ENCODE peak calls at places on chromosomes 4 and X, in five cellular contexts. One of them, this sample, is unnamed.

GRCh38 chr4:120066182-120066524 is 495 bp downstream of the MAD2L1 start:
- DNase-seq in non-pigmented ciliary epithelial cell: no peak
- DNase-seq in sciatic nerve: no peak
- DNase-seq in Calu3: no peak
- DNase-seq in choroid plexus epithelial cell: no peak
- DNase-seq in this sample: no peak

GRCh38 chr4:139913398-139913990 is 240.5 kb downstream of the MAML3 start:
- DNase-seq in choroid plexus epithelial cell: peak; percentile 70
- DNase-seq in Calu3: no peak
- DNase-seq in sciatic nerve: no peak
- DNase-seq in non-pigmented ciliary epithelial cell: no peak
- DNase-seq in this sample: no peak

GRCh38 chr4:106172846-106173245 is 143.2 kb downstream of the TBCK start:
- DNase-seq in sciatic nerve: no peak
- DNase-seq in non-pigmented ciliary epithelial cell: no peak
- DNase-seq in Calu3: no peak
- DNase-seq in choroid plexus epithelial cell: peak; percentile 4
- DNase-seq in this sample: no peak

GRCh38 chr4:147175460-147176025 is 229.9 kb upstream of the TTC29 start:
- DNase-seq in non-pigmented ciliary epithelial cell: no peak
- DNase-seq in sciatic nerve: no peak
- DNase-seq in choroid plexus epithelial cell: no peak
- DNase-seq in Calu3: no peak
- DNase-seq in this sample: no peak

GRCh38 chrX:129545408-129545807 is 5.3 kb downstream of the OCRL start:
- DNase-seq in choroid plexus epithelial cell: no peak
- DNase-seq in non-pigmented ciliary epithelial cell: no peak
- DNase-seq in Calu3: no peak
- DNase-seq in sciatic nerve: no peak
- DNase-seq in this sample: no peak

GRCh38 chr4:142473218-142473959 is 372.7 kb downstream of the INPP4B start:
- DNase-seq in Calu3: peak; percentile 66
- DNase-seq in sciatic nerve: no peak
- DNase-seq in non-pigmented ciliary epithelial cell: no peak
- DNase-seq in choroid plexus epithelial cell: no peak
- DNase-seq in this sample: no peak

GRCh38 chr4:110309686-110310085 is 111.3 kb upstream of the ELOVL6 start:
- DNase-seq in choroid plexus epithelial cell: peak; percentile 43
- DNase-seq in sciatic nerve: no peak
- DNase-seq in non-pigmented ciliary epithelial cell: no peak
- DNase-seq in Calu3: no peak
- DNase-seq in this sample: no peak

GRCh38 chr4:86531440-86531839 is 62.7 kb upstream of the PTPN13 start:
- DNase-seq in sciatic nerve: no peak
- DNase-seq in non-pigmented ciliary epithelial cell: no peak
- DNase-seq in choroid plexus epithelial cell: no peak
- DNase-seq in Calu3: no peak
- DNase-seq in this sample: no peak

GRCh38 chrX:82816572-82816971 is 691.5 kb upstream of the POU3F4 start:
- DNase-seq in Calu3: no peak
- DNase-seq in choroid plexus epithelial cell: peak; percentile 9
- DNase-seq in non-pigmented ciliary epithelial cell: no peak
- DNase-seq in sciatic nerve: no peak
- DNase-seq in this sample: no peak

GRCh38 chr4:8777320-8778196 is 94.1 kb downstream of the HMX1 start:
- DNase-seq in Calu3: no peak
- DNase-seq in sciatic nerve: no peak
- DNase-seq in non-pigmented ciliary epithelial cell: no peak
- DNase-seq in choroid plexus epithelial cell: no peak
- DNase-seq in this sample: no peak

GRCh38 chrX:114390251-114390796 is 193.6 kb upstream of the HTR2C start:
- DNase-seq in choroid plexus epithelial cell: no peak
- DNase-seq in sciatic nerve: no peak
- DNase-seq in non-pigmented ciliary epithelial cell: no peak
- DNase-seq in Calu3: no peak
- DNase-seq in this sample: no peak

GRCh38 chr4:109745830-109746229 is 16.0 kb upstream of the PLA2G12A start:
- DNase-seq in sciatic nerve: no peak
- DNase-seq in non-pigmented ciliary epithelial cell: no peak
- DNase-seq in Calu3: no peak
- DNase-seq in choroid plexus epithelial cell: no peak
- DNase-seq in this sample: no peak

GRCh38 chr4:127781303-127782024 is 658 bp upstream of the HSPA4L start:
- DNase-seq in sciatic nerve: peak; percentile 56
- DNase-seq in choroid plexus epithelial cell: peak; percentile 43
- DNase-seq in non-pigmented ciliary epithelial cell: no peak
- DNase-seq in Calu3: peak; percentile 40
- DNase-seq in this sample: no peak

GRCh38 chr4:39698424-39699009 is 581 bp downstream of the UBE2K start:
- DNase-seq in Calu3: peak; percentile 28
- DNase-seq in non-pigmented ciliary epithelial cell: no peak
- DNase-seq in choroid plexus epithelial cell: peak; percentile 28
- DNase-seq in sciatic nerve: peak; percentile 73
- DNase-seq in this sample: no peak

GRCh38 chr4:114782842-114783595 is 184.4 kb downstream of the UGT8 start:
- DNase-seq in non-pigmented ciliary epithelial cell: no peak
- DNase-seq in choroid plexus epithelial cell: peak; percentile 66
- DNase-seq in sciatic nerve: no peak
- DNase-seq in Calu3: no peak
- DNase-seq in this sample: peak; percentile 27

GRCh38 chr4:184503869-184504300 is 29.5 kb upstream of the IRF2 start:
- DNase-seq in choroid plexus epithelial cell: peak; percentile 14
- DNase-seq in sciatic nerve: no peak
- DNase-seq in Calu3: no peak
- DNase-seq in non-pigmented ciliary epithelial cell: no peak
- DNase-seq in this sample: peak; percentile 9

GRCh38 chrX:88982183-88982582 is 235.2 kb downstream of the CPXCR1 start:
- DNase-seq in choroid plexus epithelial cell: no peak
- DNase-seq in Calu3: no peak
- DNase-seq in non-pigmented ciliary epithelial cell: no peak
- DNase-seq in sciatic nerve: no peak
- DNase-seq in this sample: no peak

GRCh38 chr4:157204634-157205244 is 15.8 kb upstream of the GRIA2 start:
- DNase-seq in sciatic nerve: no peak
- DNase-seq in choroid plexus epithelial cell: peak; percentile 19
- DNase-seq in Calu3: peak; percentile 19
- DNase-seq in non-pigmented ciliary epithelial cell: no peak
- DNase-seq in this sample: no peak

GRCh38 chr4:128675083-128675482 is 134.4 kb upstream of the JADE1 start:
- DNase-seq in non-pigmented ciliary epithelial cell: no peak
- DNase-seq in choroid plexus epithelial cell: peak; percentile 72
- DNase-seq in sciatic nerve: no peak
- DNase-seq in Calu3: no peak
- DNase-seq in this sample: no peak